ENCODE peak calls at places on chromosomes 6 and 20, in six cellular contexts. One of them, this sample, is unnamed.

GRCh38 chr20:38001981-38002380 is 31.3 kb downstream of the TTI1 start:
- DNase-seq in A549: no peak
- DNase-seq in HepG2: no peak
- DNase-seq in K562: peak; percentile 42
- DNase-seq in GM12878: no peak
- DNase-seq in endothelial cell of umbilical vein: peak; percentile 84
- DNase-seq in this sample: no peak

GRCh38 chr20:39880890-39881289 is 808.1 kb downstream of the MAFB start:
- DNase-seq in A549: peak; percentile 17
- DNase-seq in HepG2: no peak
- DNase-seq in K562: no peak
- DNase-seq in GM12878: no peak
- DNase-seq in endothelial cell of umbilical vein: peak; percentile 5
- DNase-seq in this sample: peak; percentile 49

GRCh38 chr6:33683051-33683571 is 28.4 kb downstream of the UQCC2 start:
- DNase-seq in A549: no peak
- DNase-seq in HepG2: no peak
- DNase-seq in K562: no peak
- DNase-seq in GM12878: no peak
- DNase-seq in endothelial cell of umbilical vein: no peak
- DNase-seq in this sample: no peak

GRCh38 chr6:136323431-136324112 is 33.9 kb upstream of the BCLAF1 start:
- DNase-seq in A549: no peak
- DNase-seq in HepG2: no peak
- DNase-seq in K562: no peak
- DNase-seq in GM12878: no peak
- DNase-seq in endothelial cell of umbilical vein: no peak
- DNase-seq in this sample: no peak

GRCh38 chr6:27575594-27576361 is 102.9 kb upstream of the ZNF184 start:
- DNase-seq in A549: peak; percentile 72
- DNase-seq in HepG2: peak; percentile 27
- DNase-seq in K562: peak; percentile 59
- DNase-seq in GM12878: no peak
- DNase-seq in endothelial cell of umbilical vein: no peak
- DNase-seq in this sample: peak; percentile 67

GRCh38 chr6:145241039-145241438 is 494.3 kb downstream of the EPM2A start:
- DNase-seq in A549: peak; percentile 57
- DNase-seq in HepG2: peak; percentile 26
- DNase-seq in K562: no peak
- DNase-seq in GM12878: no peak
- DNase-seq in endothelial cell of umbilical vein: no peak
- DNase-seq in this sample: no peak

GRCh38 chr20:47544240-47544639 is 42.6 kb downstream of the NCOA3 start:
- DNase-seq in A549: no peak
- DNase-seq in HepG2: no peak
- DNase-seq in K562: no peak
- DNase-seq in GM12878: no peak
- DNase-seq in endothelial cell of umbilical vein: no peak
- DNase-seq in this sample: no peak

GRCh38 chr6:38387461-38387860 is 252.3 kb downstream of the BTBD9 start:
- DNase-seq in A549: no peak
- DNase-seq in HepG2: no peak
- DNase-seq in K562: no peak
- DNase-seq in GM12878: no peak
- DNase-seq in endothelial cell of umbilical vein: no peak
- DNase-seq in this sample: no peak

GRCh38 chr6:90369024-90369519 is 72.4 kb upstream of the BACH2 start:
- DNase-seq in A549: peak; percentile 96
- DNase-seq in HepG2: peak; percentile 20
- DNase-seq in K562: peak; percentile 80
- DNase-seq in GM12878: peak; percentile 90
- DNase-seq in endothelial cell of umbilical vein: peak; percentile 98
- DNase-seq in this sample: peak; percentile 93

GRCh38 chr20:19628570-19629134 is 129.4 kb upstream of the RIN2 start:
- DNase-seq in A549: peak; percentile 80
- DNase-seq in HepG2: peak; percentile 84
- DNase-seq in K562: peak; percentile 57
- DNase-seq in GM12878: peak; percentile 26
- DNase-seq in endothelial cell of umbilical vein: peak; percentile 66
- DNase-seq in this sample: peak; percentile 70

GRCh38 chr6:38806833-38807232 is 91.7 kb downstream of the DNAH8 start:
- DNase-seq in A549: no peak
- DNase-seq in HepG2: no peak
- DNase-seq in K562: no peak
- DNase-seq in GM12878: no peak
- DNase-seq in endothelial cell of umbilical vein: no peak
- DNase-seq in this sample: no peak

GRCh38 chr20:36656733-36657132 is 10.7 kb upstream of the SLA2 start:
- DNase-seq in A549: no peak
- DNase-seq in HepG2: no peak
- DNase-seq in K562: no peak
- DNase-seq in GM12878: no peak
- DNase-seq in endothelial cell of umbilical vein: no peak
- DNase-seq in this sample: no peak

GRCh38 chr6:46918830-46919229 is 2.9 kb downstream of the ADGRF5 start:
- DNase-seq in A549: no peak
- DNase-seq in HepG2: no peak
- DNase-seq in K562: no peak
- DNase-seq in GM12878: no peak
- DNase-seq in endothelial cell of umbilical vein: peak; percentile 54
- DNase-seq in this sample: no peak

GRCh38 chr6:34570066-34570833 is 14.1 kb upstream of the SPDEF start:
- DNase-seq in A549: no peak
- DNase-seq in HepG2: no peak
- DNase-seq in K562: no peak
- DNase-seq in GM12878: no peak
- DNase-seq in endothelial cell of umbilical vein: no peak
- DNase-seq in this sample: no peak

GRCh38 chr6:126118934-126119333 is 132.6 kb downstream of the TRMT11 start:
- DNase-seq in A549: no peak
- DNase-seq in HepG2: no peak
- DNase-seq in K562: no peak
- DNase-seq in GM12878: no peak
- DNase-seq in endothelial cell of umbilical vein: no peak
- DNase-seq in this sample: no peak

GRCh38 chr6:108166664-108167448 is 1.0 kb downstream of the NR2E1 start:
- DNase-seq in A549: no peak
- DNase-seq in HepG2: no peak
- DNase-seq in K562: no peak
- DNase-seq in GM12878: no peak
- DNase-seq in endothelial cell of umbilical vein: no peak
- DNase-seq in this sample: no peak

GRCh38 chr20:47440857-47441773 is 60.6 kb upstream of the NCOA3 start:
- DNase-seq in A549: peak; percentile 93
- DNase-seq in HepG2: peak; percentile 45
- DNase-seq in K562: no peak
- DNase-seq in GM12878: no peak
- DNase-seq in endothelial cell of umbilical vein: no peak
- DNase-seq in this sample: no peak

GRCh38 chr20:44723391-44723790 is 8.2 kb downstream of the CCN5 start:
- DNase-seq in A549: peak; percentile 58
- DNase-seq in HepG2: no peak
- DNase-seq in K562: no peak
- DNase-seq in GM12878: no peak
- DNase-seq in endothelial cell of umbilical vein: peak; percentile 44
- DNase-seq in this sample: no peak

GRCh38 chr20:44723798-44724362 is 8.7 kb downstream of the CCN5 start:
- DNase-seq in A549: no peak
- DNase-seq in HepG2: no peak
- DNase-seq in K562: no peak
- DNase-seq in GM12878: no peak
- DNase-seq in endothelial cell of umbilical vein: no peak
- DNase-seq in this sample: no peak

GRCh38 chr20:44725852-44726251 is 10.7 kb downstream of the CCN5 start:
- DNase-seq in A549: no peak
- DNase-seq in HepG2: no peak
- DNase-seq in K562: no peak
- DNase-seq in GM12878: no peak
- DNase-seq in endothelial cell of umbilical vein: no peak
- DNase-seq in this sample: no peak

GRCh38 chr20:44722990-44723389 is 7.8 kb downstream of the CCN5 start:
- DNase-seq in A549: no peak
- DNase-seq in HepG2: no peak
- DNase-seq in K562: no peak
- DNase-seq in GM12878: no peak
- DNase-seq in endothelial cell of umbilical vein: no peak
- DNase-seq in this sample: no peak

DNA sequence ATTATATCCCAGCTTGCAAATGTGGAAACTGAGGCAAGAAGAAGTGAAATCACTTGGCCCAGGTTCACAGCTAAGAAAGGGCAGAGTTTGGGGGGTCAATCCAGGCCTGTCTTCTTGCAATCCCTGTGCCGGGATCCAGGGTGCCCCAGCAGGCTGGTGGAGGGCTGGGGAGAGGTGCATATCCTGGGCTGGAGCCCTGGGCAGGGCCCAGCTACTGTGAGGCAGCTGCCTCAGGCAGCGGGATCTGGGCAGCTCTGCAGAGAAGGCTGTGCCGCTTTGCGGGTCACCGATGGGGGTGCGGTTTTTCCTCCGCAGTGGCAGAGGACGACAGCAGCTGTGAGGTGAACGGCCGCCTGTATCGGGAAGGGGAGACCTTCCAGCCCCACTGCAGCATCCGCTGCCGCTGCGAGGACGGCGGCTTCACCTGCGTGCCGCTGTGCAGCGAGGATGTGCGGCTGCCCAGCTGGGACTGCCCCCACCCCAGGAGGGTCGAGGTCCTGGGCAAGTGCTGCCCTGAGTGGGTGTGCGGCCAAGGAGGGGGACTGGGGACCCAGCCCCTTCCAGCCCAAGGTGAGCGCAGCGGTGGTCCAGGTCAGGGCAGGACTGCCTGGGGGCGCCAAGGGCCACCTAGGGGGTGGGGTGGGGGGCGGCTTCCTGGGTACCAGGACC is 9.4 kb downstream of the CCN5 start:
- DNase-seq in A549: no peak
- DNase-seq in HepG2: no peak
- DNase-seq in K562: peak; percentile 33
- DNase-seq in GM12878: no peak
- DNase-seq in endothelial cell of umbilical vein: no peak
- DNase-seq in this sample: no peak
- TF ChIP-seq MYC in A549: no peak
- TF ChIP-seq MYC in HepG2: no peak
- TF ChIP-seq MYC in K562: no peak
- TF ChIP-seq MYC in GM12878: no peak
- TF ChIP-seq MYC in endothelial cell of umbilical vein: no peak
- TF ChIP-seq MYC in this sample: no peak

GRCh38 chr20:49846206-49846807 is 33.7 kb downstream of the SLC9A8 start:
- DNase-seq in A549: peak; percentile 72
- DNase-seq in HepG2: peak; percentile 73
- DNase-seq in K562: peak; percentile 56
- DNase-seq in GM12878: no peak
- DNase-seq in endothelial cell of umbilical vein: peak; percentile 48
- DNase-seq in this sample: peak; percentile 80
- TF ChIP-seq MAX in A549: no peak
- TF ChIP-seq MAX in HepG2: no peak
- TF ChIP-seq MAX in K562: no peak
- TF ChIP-seq MAX in GM12878: no peak
- TF ChIP-seq MAX in endothelial cell of umbilical vein: no peak
- TF ChIP-seq MAX in this sample: no peak

DNA sequence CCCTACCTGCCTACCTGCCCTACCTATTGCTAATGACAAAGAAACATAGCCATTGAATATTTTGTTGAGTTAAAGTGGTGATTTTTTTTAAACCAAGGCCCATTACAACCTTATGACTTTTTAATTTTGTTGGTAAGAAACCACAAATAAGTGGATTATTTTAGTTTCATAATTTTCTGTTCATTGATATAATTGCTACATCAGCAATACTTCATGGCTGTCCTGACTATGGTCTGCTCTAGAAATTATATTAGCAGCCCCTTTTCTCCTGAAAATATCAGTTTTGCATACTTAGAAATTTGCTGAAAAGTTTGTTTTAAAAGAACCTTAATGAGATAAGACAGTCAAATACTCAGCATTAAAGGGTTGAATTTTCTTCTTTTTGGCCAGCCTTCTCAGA is 106.5 kb downstream of the HIVEP1 start:
- DNase-seq in A549: no peak
- DNase-seq in HepG2: no peak
- DNase-seq in K562: no peak
- DNase-seq in GM12878: no peak
- DNase-seq in endothelial cell of umbilical vein: no peak
- DNase-seq in this sample: no peak
- TF ChIP-seq MYC in A549: no peak
- TF ChIP-seq MYC in HepG2: no peak
- TF ChIP-seq MYC in K562: no peak
- TF ChIP-seq MYC in GM12878: no peak
- TF ChIP-seq MYC in endothelial cell of umbilical vein: no peak
- TF ChIP-seq MYC in this sample: no peak

GRCh38 chr6:37077459-37078296 is 72.2 kb downstream of the FGD2 start:
- DNase-seq in A549: no peak
- DNase-seq in HepG2: no peak
- DNase-seq in K562: no peak
- DNase-seq in GM12878: no peak
- DNase-seq in endothelial cell of umbilical vein: no peak
- DNase-seq in this sample: no peak

GRCh38 chr6:37072526-37072925 is 67.1 kb downstream of the FGD2 start:
- DNase-seq in A549: no peak
- DNase-seq in HepG2: no peak
- DNase-seq in K562: no peak
- DNase-seq in GM12878: no peak
- DNase-seq in endothelial cell of umbilical vein: no peak
- DNase-seq in this sample: peak; percentile 40

GRCh38 chr6:37078814-37079213 is 73.4 kb downstream of the FGD2 start:
- DNase-seq in A549: no peak
- DNase-seq in HepG2: no peak
- DNase-seq in K562: no peak
- DNase-seq in GM12878: no peak
- DNase-seq in endothelial cell of umbilical vein: no peak
- DNase-seq in this sample: no peak

GRCh38 chr6:37069639-37070038 is 64.2 kb downstream of the FGD2 start:
- DNase-seq in A549: no peak
- DNase-seq in HepG2: no peak
- DNase-seq in K562: no peak
- DNase-seq in GM12878: no peak
- DNase-seq in endothelial cell of umbilical vein: no peak
- DNase-seq in this sample: no peak

DNA sequence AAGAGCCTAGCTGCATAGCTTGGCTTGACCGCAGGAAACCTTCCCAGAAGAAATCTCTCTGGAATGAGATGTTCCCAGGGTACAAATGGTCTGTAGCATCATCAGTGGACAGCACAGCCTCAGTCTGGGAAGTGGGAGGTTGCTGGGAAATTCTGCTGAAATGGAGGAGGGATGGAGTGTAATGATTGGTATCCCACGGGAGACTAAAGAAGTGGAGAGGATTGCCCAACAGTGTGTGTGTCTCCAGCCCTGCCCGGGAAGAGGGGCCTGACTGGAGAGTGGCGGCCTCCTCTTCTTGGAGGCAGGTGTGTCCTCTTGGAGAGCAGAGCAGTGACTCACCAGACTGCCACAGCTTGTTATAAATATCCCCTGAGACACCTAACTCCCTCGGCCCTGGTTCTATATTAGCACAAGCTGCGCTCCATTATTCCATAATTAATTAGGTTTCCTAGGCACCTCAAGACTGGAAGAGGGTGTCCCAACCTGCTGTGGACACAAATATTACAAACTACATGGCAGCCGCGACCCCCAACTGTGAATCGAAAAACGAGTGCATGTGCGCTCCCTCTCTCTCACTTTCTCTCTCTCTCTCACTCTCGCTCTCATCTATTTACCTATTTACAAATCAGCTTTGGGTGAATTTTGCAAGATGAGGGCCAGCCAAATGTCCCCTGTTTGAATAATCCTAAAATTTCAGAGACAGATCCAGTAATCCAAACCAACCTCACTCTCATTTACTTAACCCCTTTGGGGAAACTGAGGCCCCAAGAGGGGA is 68.8 kb downstream of the FGD2 start:
- DNase-seq in A549: no peak
- DNase-seq in HepG2: no peak
- DNase-seq in K562: no peak
- DNase-seq in GM12878: no peak
- DNase-seq in endothelial cell of umbilical vein: no peak
- DNase-seq in this sample: no peak
- TF ChIP-seq MAX in A549: no peak
- TF ChIP-seq MAX in HepG2: no peak
- TF ChIP-seq MAX in K562: no peak
- TF ChIP-seq MAX in GM12878: no peak
- TF ChIP-seq MAX in endothelial cell of umbilical vein: no peak
- TF ChIP-seq MAX in this sample: no peak